ENCODE peak calls at places on chromosomes 16 and 17, in five cellular contexts. B is tibial nerve, W is coronary artery, E is fibroblast of lung, U is IMR-90. P is an unnamed sample.
A peak's percentile ranks its signal among the peaks of the same experiment; 100 is the strongest.

GRCh38 chr16:8905795-8906591 is 23.8 kb downstream of the LITAFD start:
- DNase-seq in E (no peak), W (no peak), U (no peak), B (no peak), P (no peak)

GRCh38 chr16:8859913-8860881 is 8.6 kb downstream of the CARHSP1 start:
- DNase-seq in U (peak; percentile 79), E (peak; percentile 42), W (peak; percentile 84), B (peak; percentile 68), P (no peak)

GRCh38 chr16:53754938-53755910 is 51.3 kb downstream of the FTO start:
- DNase-seq in U (peak; percentile 60), E (peak; percentile 87), B (no peak), W (no peak), P (no peak)

GRCh38 chr17:15954222-15954621 is 9.3 kb downstream of the ADORA2B start:
- DNase-seq in E (peak; percentile 90), U (peak; percentile 90), W (no peak), B (no peak), P (no peak)

GRCh38 chr16:78762222-78762621 is 662.8 kb downstream of the WWOX start:
- DNase-seq in B (no peak), W (no peak), E (no peak), U (no peak), P (no peak)

GRCh38 chr16:9055115-9055514 is 36.3 kb upstream of the HAPSTR1 start:
- DNase-seq in B (no peak), U (no peak), W (no peak), E (no peak), P (no peak)

GRCh38 chr17:41792835-41793748 is 6.6 kb upstream of the JUP start:
- DNase-seq in U (peak; percentile 60), W (peak; percentile 79), B (no peak), E (peak; percentile 76), P (no peak)

GRCh38 chr16:50519001-50519400 is 29.2 kb upstream of the NKD1 start:
- DNase-seq in B (no peak), W (peak; percentile 35), E (no peak), U (no peak), P (no peak)

GRCh38 chr17:20954794-20955193 is 88.0 kb downstream of the USP22 start:
- DNase-seq in E (no peak), B (no peak), U (no peak), W (no peak), P (no peak)

GRCh38 chr16:57245472-57246113 is 534 bp downstream of the ARL2BP start:
- DNase-seq in U (no peak), E (peak; percentile 18), W (no peak), B (no peak), P (no peak)

GRCh38 chr17:41510251-41511065 is 5.0 kb upstream of the KRT13 start:
- DNase-seq in U (no peak), B (no peak), E (no peak), W (no peak), P (no peak)

GRCh38 chr17:3029213-3029913 is 34.0 kb downstream of the OR1D5 start:
- DNase-seq in U (no peak), W (peak; percentile 68), B (no peak), E (no peak), P (no peak)

GRCh38 chr17:16980813-16981731 is 9.2 kb upstream of the TNFRSF13B start:
- DNase-seq in U (no peak), W (no peak), B (no peak), E (no peak), P (no peak)

GRCh38 chr16:86709902-86710601 is 131.7 kb downstream of the FOXL1 start:
- DNase-seq in B (no peak), W (no peak), E (no peak), U (no peak), P (no peak)

GRCh38 chr16:24135624-24136296 is 120.4 kb upstream of the CACNG3 start:
- DNase-seq in E (no peak), W (no peak), U (no peak), B (no peak), P (no peak)

GRCh38 chr17:35900693-35901487 is 20.7 kb upstream of the CCL5 start:
- DNase-seq in U (no peak), W (no peak), E (no peak), B (no peak), P (no peak)

GRCh38 chr16:73364413-73364812 is 316.5 kb upstream of the ZFHX3 start:
- DNase-seq in B (no peak), U (no peak), W (no peak), E (no peak), P (no peak)

GRCh38 chr16:89705006-89705405 is 3.5 kb upstream of the SPATA2L start:
- DNase-seq in B (no peak), U (no peak), W (no peak), E (no peak), P (no peak)

GRCh38 chr16:56202036-56202435 is 10.7 kb downstream of the GNAO1 start:
- DNase-seq in E (peak; percentile 23), U (no peak), W (no peak), B (no peak), P (no peak)

GRCh38 chr17:63911657-63912100 is 621 bp upstream of the CSHL1 start:
- DNase-seq in W (no peak), U (peak; percentile 8), B (no peak), E (peak; percentile 5), P (no peak)

GRCh38 chr16:3596101-3596861 is 15.1 kb downstream of the SLX4 start:
- DNase-seq in B (no peak), W (no peak), U (no peak), E (no peak), P (no peak)

GRCh38 chr16:68972720-68973119 is 129.4 kb downstream of the TANGO6 start:
- DNase-seq in W (no peak), B (no peak), E (peak; percentile 78), U (peak; percentile 70), P (no peak)

GRCh38 chr17:8941520-8941919 is 24.0 kb downstream of the PIK3R5 start:
- DNase-seq in U (no peak), W (no peak), E (no peak), B (no peak), P (no peak)

GRCh38 chr17:73663614-73664013 is 19.4 kb upstream of the SDK2 start:
- DNase-seq in U (no peak), E (no peak), W (no peak), B (no peak), P (no peak)

GRCh38 chr17:30309591-30309990 is 17.8 kb upstream of the BLMH start:
- DNase-seq in E (peak; percentile 87), B (no peak), W (no peak), U (no peak), P (no peak)

GRCh38 chr17:34841467-34841866 is 119.8 kb downstream of the CCT6B start:
- DNase-seq in B (no peak), W (no peak), U (no peak), E (no peak), P (no peak)

GRCh38 chr16:70737377-70738082 is 51.7 kb upstream of the MTSS2 start:
- DNase-seq in B (peak; percentile 46), U (peak; percentile 99), E (peak; percentile 80), W (peak; percentile 89), P (peak; percentile 78)

GRCh38 chr16:75105306-75106061 is 11.1 kb downstream of the LDHD start:
- DNase-seq in E (no peak), W (no peak), U (peak; percentile 37), B (no peak), P (no peak)

GRCh38 chr16:84607694-84608093 is 10.2 kb downstream of the COTL1 start:
- DNase-seq in U (no peak), B (no peak), W (no peak), E (no peak), P (no peak)

GRCh38 chr17:29131814-29132682 is 48.1 kb downstream of the MYO18A start:
- DNase-seq in W (no peak), E (peak; percentile 88), B (no peak), U (peak; percentile 86), P (no peak)

GRCh38 chr17:31416503-31416923 is 25.0 kb downstream of the RAB11FIP4 start:
- DNase-seq in B (peak; percentile 56), U (peak; percentile 6), E (no peak), W (peak; percentile 57), P (no peak)

DNA sequence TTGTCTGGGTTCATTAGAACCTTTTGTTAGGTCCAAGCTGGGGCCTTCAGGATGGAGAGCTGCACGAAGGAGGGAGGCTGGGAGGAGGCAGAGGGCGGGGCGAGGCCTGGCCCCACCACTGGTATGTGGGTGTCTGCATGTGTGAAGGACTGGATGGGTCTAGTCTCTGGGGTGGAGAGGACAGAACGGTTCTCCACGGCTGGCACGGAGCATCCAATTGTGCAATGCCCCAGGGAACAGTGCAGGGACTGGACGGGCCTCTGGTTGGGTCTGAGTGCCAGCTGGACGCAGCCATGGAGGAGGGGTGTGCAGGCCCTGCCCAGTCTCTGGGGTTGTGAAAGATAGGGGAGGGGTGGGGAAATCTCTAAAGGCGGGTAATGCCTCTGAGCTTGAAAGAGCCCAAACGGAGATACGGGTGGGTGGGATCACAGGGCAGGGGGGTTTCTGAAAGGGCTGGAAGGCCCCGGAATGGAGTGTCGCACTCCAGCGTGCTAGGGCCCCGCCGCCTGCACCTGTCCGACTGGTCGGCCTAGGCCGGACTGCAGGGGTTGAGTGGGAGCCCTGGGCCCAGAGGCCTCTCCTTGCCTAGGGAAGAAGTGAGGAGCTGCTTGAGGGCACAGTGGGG is 1.6 kb downstream of the PPL start:
- DNase-seq in W (peak; percentile 94), B (peak; percentile 89), U (no peak), E (no peak), P (no peak)
- H3K4me3 ChIP-seq in W (peak overlapping the region; percentile 73), B (peak overlapping the region; percentile 61), U (no peak overlapping the region), E (peak overlapping the region; percentile 57), P (no peak overlapping the region)

GRCh38 chr16:66483689-66484452 is 56.8 kb downstream of the BEAN1 start:
- DNase-seq in B (peak; percentile 58), U (peak; percentile 63), E (peak; percentile 59), W (peak; percentile 84), P (peak; percentile 21)
- TF ChIP-seq CTCF in B (peak; percentile 94), U (peak; percentile 97), E (peak; percentile 87), W (peak; percentile 92), P (peak; percentile 98)

DNA sequence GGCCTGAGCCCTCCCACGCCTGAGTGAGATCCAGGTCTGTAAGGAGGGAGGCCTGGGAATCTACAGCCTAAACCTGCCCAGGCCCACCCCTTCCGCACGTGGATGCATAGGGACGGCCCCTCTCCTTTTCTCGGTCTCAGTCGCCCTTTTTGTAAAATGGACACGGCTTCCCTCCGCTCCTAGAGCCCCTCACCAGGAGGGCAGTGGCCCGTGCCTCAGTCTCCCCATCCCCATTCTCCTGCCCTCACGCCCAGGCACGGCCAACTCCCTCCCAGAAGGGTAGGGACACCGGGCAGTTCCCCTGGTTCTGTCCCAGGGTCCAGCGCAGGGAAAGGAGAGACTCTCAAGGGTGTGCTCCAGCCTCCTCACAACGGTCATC is 48.1 kb downstream of the WNT3 start:
- DNase-seq in E (no peak), U (no peak), B (no peak), W (no peak), P (no peak)
- H3K4me3 ChIP-seq in E (no peak overlapping the region), U (no peak overlapping the region), B (no peak overlapping the region), W (peak overlapping the region; percentile 69), P (no peak overlapping the region)

DNA sequence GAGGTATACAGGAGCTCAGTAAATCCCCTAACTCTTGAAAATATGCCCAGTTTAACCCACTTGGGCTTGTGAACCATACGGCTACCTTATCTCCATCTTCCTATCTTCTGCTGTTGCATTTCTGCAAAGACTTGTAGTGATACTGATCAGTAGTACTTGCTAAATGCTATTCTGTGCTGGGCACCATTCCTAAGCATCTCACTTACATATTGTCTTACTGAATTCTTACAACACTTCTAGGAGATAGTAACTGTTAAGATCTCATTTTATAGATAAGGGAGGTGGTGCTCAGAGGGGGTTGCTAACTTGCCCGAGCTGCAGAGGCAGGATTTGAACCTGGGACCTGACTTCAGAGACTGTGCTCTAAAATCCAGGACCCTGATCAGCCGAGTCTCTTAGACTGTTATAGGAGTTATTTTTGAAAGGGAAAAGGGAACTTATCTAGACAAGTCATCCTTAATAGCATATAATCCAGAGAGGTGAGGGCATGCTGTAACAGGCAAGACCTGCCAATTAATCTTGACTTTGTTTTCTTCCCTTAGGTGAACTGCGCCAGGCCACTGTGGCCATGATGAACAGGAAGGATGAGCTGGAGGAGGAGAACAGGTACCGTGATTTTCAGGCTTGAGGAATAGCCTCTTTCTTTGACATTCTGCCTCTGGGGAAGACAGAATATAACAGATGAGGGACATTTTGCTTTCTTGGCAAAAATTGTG is 149.7 kb downstream of the SNX29 start:
- DNase-seq in U (no peak), B (no peak), W (no peak), E (no peak), P (no peak)
- TF ChIP-seq CTCF in U (no peak), B (no peak), W (no peak), E (no peak), P (no peak)